ENCODE peak calls at places on chromosome 14, in four cellular contexts. G is H1, M is K562, P is HepG2. Z is an unnamed sample.
A peak's percentile ranks its signal among the peaks of the same experiment; 100 is the strongest.

GRCh38 chr14:20386276-20386855 is 26.9 kb downstream of the TEP1 start:
- DNase-seq in M (no peak), P (no peak), G (no peak), Z (no peak)

GRCh38 chr14:69626132-69626500 is 14.7 kb downstream of the SUSD6 start:
- DNase-seq in M (peak; percentile 74), G (no peak), P (no peak), Z (peak; percentile 47)

GRCh38 chr14:98176910-98177309 is 1095.1 kb downstream of the BCL11B start:
- DNase-seq in M (no peak), P (no peak), G (no peak), Z (no peak)

GRCh38 chr14:34070917-34071407 is 120.1 kb upstream of the EGLN3 start:
- DNase-seq in G (no peak), M (no peak), P (no peak), Z (no peak)

GRCh38 chr14:101017209-101017608 is 113.7 kb upstream of the RTL1 start:
- DNase-seq in M (no peak), P (no peak), G (no peak), Z (no peak)

GRCh38 chr14:90632451-90632850 is 183.8 kb downstream of the TTC7B start:
- DNase-seq in P (no peak), M (no peak), G (no peak), Z (no peak)

GRCh38 chr14:45134051-45134958 is at the start of gene FKBP3:
- DNase-seq in P (peak; percentile 99), M (peak; percentile 96), G (peak; percentile 87), Z (peak; percentile 97)

GRCh38 chr14:71497645-71498086 is 434.6 kb upstream of the RGS6 start:
- DNase-seq in M (no peak), G (no peak), P (no peak), Z (peak; percentile 25)

GRCh38 chr14:65156568-65157366 is 54.5 kb upstream of the MAX start:
- DNase-seq in P (no peak), G (no peak), M (no peak), Z (no peak)

GRCh38 chr14:35556548-35556947 is 22.6 kb downstream of the INSM2 start:
- DNase-seq in P (no peak), G (no peak), M (no peak), Z (no peak)

GRCh38 chr14:30728471-30728870 is 106.4 kb downstream of the SCFD1 start:
- DNase-seq in G (no peak), M (no peak), P (no peak), Z (no peak)

GRCh38 chr14:35047961-35048513 is 2.0 kb downstream of the FAM177A1 start:
- DNase-seq in M (peak; percentile 29), G (no peak), P (peak; percentile 26), Z (no peak)

GRCh38 chr14:77077040-77077439 is 21.0 kb upstream of the CIPC start:
- DNase-seq in P (no peak), M (no peak), G (no peak), Z (no peak)

GRCh38 chr14:21346532-21347135 is 37.2 kb downstream of the SUPT16H start:
- DNase-seq in G (no peak), M (no peak), P (no peak), Z (no peak)

GRCh38 chr14:92248638-92249037 is 74.3 kb upstream of the SLC24A4 start:
- DNase-seq in P (no peak), M (no peak), G (no peak), Z (no peak)

GRCh38 chr14:52918486-52918885 is 32.4 kb downstream of the FERMT2 start:
- DNase-seq in M (no peak), P (no peak), G (no peak), Z (peak; percentile 95)

GRCh38 chr14:100375273-100375962 is 52.3 kb downstream of the SLC25A47 start:
- DNase-seq in M (peak; percentile 91), P (peak; percentile 20), G (peak; percentile 49), Z (peak; percentile 98)

GRCh38 chr14:74917646-74918081 is 5.4 kb downstream of the RPS6KL1 start:
- DNase-seq in G (no peak), P (no peak), M (no peak), Z (no peak)

GRCh38 chr14:38481939-38482678 is 226.2 kb upstream of the CLEC14A start:
- DNase-seq in M (no peak), P (no peak), G (no peak), Z (no peak)

DNA sequence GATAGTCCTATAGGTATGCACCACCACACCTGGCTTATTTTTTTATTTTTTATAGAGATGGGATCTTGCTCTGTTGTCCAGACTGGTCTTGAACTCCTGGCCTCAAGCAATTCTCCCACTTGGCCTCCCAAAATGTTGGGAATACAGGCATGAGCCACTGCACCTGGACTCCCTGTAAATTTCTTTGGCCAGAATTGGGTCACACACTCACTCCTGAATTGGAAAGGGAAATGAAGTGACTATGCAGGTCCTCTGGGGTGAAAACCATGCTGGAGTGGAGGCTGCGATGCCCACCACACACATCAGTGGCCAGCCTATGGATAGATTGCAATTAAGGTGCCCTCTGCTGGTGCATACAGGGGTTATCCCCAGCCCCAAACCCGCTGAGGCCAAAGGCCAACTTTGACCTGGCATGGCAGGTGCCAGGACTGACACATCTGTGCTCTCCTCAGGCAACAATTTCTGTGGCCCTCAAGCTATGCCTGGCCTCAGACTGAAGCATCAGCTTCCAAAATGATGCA is 125.6 kb downstream of the SLC38A6 start:
- DNase-seq in G (no peak), P (no peak), M (no peak), Z (no peak)
- TF ChIP-seq MAX in G (no peak), P (no peak), M (no peak), Z (no peak)

GRCh38 chr14:72801381-72801812 is 92.5 kb downstream of the DPF3 start:
- DNase-seq in P (no peak), M (no peak), G (no peak), Z (peak; percentile 93)
- TF ChIP-seq JUN in P (no peak), M (no peak), G (no peak), Z (peak; percentile 99)

DNA sequence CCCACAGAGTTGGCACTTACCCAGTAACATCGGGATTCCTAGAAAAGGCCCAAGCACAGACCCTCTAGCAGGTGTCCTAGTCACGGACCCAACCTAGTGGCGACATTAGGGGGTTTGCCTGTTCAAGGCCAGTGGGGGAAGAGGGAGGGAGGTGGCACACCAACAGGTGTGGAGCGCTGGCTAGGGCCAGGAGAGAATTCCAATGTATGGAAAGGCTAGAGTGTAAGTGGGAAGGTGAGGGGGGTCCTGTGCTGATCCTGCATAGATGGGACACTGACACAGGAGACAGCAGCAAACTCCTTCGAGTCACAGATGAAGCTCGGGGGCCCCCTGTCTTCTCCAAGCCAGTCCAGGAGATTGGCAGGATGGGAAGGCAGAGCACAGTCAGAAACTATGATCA is 4.8 kb downstream of the PPP1R3E start:
- DNase-seq in M (no peak), G (no peak), P (no peak), Z (no peak)
- H3K9ac ChIP-seq in M (peak overlapping the region; percentile 49), G (no peak overlapping the region), P (no peak overlapping the region), Z (no peak overlapping the region)

GRCh38 chr14:95664046-95664445 is 22.2 kb upstream of the TCL1B start:
- DNase-seq in M (no peak), G (no peak), P (no peak), Z (no peak)

GRCh38 chr14:95662376-95663186 is 23.6 kb upstream of the TCL1B start:
- DNase-seq in P (no peak), M (no peak), G (no peak), Z (no peak)

GRCh38 chr14:95663226-95663797 is 22.9 kb upstream of the TCL1B start:
- DNase-seq in M (no peak), G (no peak), P (no peak), Z (no peak)

GRCh38 chr14:95659986-95660385 is 26.2 kb upstream of the TCL1B start:
- DNase-seq in P (no peak), M (no peak), G (no peak), Z (no peak)

DNA sequence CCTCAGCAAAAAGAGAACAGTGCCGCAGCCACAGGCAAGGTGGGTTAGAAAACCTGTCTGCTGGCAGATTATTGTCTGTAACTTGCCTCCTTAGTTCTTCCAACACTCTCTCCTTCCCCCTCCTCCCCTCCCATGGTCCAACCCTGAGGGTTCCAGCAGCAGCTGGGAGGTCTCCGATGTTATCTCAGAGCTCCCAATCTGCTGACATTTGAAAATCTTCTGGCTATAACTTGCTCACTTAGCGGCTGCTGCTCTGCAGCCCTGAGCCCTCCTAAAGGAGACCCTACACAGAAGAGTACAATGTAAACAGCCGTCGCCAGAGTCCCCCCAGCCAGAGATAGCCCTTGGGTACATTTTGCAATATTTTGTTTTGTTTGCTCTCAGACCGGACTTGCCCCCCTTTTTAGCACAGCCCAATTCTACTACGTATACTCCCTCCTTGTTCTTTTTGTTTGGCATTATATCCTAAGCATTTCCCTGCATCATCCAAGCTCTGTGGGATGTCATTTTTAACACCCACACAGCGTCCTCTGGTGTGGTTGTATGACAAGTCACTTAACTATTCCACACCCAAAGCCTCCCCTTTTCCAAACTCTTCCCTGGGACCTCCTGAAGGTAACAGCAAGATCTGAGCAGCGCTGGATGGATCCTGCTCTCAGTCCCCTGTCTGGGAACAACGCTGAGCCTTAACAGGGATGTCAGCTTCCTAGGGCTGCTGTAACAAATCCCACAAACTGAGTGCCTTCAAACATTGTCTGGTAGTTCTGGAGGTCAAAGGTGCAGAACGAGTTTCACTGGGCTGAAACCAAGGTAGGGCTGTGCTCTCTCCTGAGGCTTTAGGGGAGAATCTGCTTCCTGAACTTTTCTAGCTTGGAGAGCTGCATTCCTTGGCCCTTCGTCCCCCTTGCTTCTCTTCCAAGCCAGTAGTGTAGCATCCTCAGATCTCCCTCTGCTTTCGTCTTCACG is 25.4 kb upstream of the TCL1B start:
- DNase-seq in G (no peak), P (no peak), M (no peak), Z (no peak)
- TF ChIP-seq MAX in G (no peak), P (no peak), M (no peak), Z (no peak)

DNA sequence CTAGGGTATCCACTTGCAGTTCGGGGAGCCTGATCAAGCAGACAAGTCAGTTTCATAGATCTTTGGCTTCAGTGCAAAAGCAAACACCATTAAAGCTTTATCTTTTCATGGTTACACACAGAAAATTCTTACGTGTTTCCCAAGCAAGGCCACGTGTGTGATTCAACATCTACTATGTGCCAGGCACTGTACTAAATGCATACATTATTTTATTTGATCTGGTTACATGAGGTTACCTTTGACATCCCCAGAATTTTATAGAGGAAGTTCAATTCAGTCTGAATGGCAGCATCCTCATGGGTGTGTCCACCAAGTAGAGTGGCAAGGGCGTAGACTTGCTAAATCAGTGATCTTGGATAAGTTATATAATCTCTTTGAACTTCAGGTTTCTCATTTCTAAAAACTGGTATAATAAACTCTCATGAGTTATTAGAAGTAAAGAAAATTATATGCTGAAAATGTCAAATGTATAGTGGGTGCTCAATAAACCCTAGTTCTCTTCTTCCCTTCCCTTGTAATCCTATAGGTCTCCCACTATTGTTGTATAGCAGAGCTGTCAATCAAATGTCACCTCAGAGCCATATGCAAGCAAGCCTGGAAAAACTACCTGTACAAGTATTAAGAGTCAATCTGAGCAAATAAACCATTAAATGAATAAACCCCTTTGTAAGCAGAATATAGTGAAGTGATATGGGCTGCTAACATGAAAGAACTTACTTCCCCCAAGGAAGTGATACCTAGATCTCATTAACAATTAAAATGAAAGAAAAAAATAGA is 50.3 kb upstream of the TMX1 start:
- DNase-seq in M (no peak), P (no peak), G (no peak), Z (no peak)
- TF ChIP-seq JUN in M (no peak), P (no peak), G (no peak), Z (no peak)

Z was measured in endothelial cell of umbilical vein.